ENCODE peak calls at places on chromosomes 4 and X, in ten cellular contexts. One of them, this sample, is unnamed.

GRCh38 chrX:57528670-57529255 is 63.0 kb upstream of the ZXDB start:
- DNase-seq in WTC11: peak; percentile 33
- DNase-seq in GM13977: peak; percentile 2
- DNase-seq in ovary: no peak
- DNase-seq in cardiac muscle cell: no peak
- DNase-seq in lower lobe of right lung: no peak
- DNase-seq in left ventricle myocardium inferior: no peak
- DNase-seq in bronchial epithelial cell: peak; percentile 22
- DNase-seq in glutamatergic neuron: peak; percentile 28
- DNase-seq in left lung: no peak
- DNase-seq in this sample: peak; percentile 2

GRCh38 chr4:139749313-139749712 is 83.7 kb downstream of the MGST2 start:
- DNase-seq in cardiac muscle cell: no peak
- DNase-seq in left ventricle myocardium inferior: no peak
- DNase-seq in WTC11: no peak
- DNase-seq in GM13977: no peak
- DNase-seq in ovary: no peak
- DNase-seq in bronchial epithelial cell: no peak
- DNase-seq in glutamatergic neuron: no peak
- DNase-seq in lower lobe of right lung: no peak
- DNase-seq in left lung: no peak
- DNase-seq in this sample: no peak

GRCh38 chrX:114365045-114365834 is 218.6 kb upstream of the HTR2C start:
- DNase-seq in lower lobe of right lung: no peak
- DNase-seq in left ventricle myocardium inferior: no peak
- DNase-seq in left lung: no peak
- DNase-seq in GM13977: no peak
- DNase-seq in glutamatergic neuron: no peak
- DNase-seq in cardiac muscle cell: no peak
- DNase-seq in WTC11: no peak
- DNase-seq in ovary: no peak
- DNase-seq in bronchial epithelial cell: no peak
- DNase-seq in this sample: no peak

GRCh38 chr4:102566426-102566825 is 65.3 kb downstream of the NFKB1 start:
- DNase-seq in lower lobe of right lung: no peak
- DNase-seq in WTC11: no peak
- DNase-seq in cardiac muscle cell: no peak
- DNase-seq in left ventricle myocardium inferior: no peak
- DNase-seq in left lung: no peak
- DNase-seq in glutamatergic neuron: no peak
- DNase-seq in bronchial epithelial cell: no peak
- DNase-seq in ovary: no peak
- DNase-seq in GM13977: no peak
- DNase-seq in this sample: no peak

GRCh38 chr4:47526281-47526680 is 41.2 kb downstream of the ATP10D start:
- DNase-seq in WTC11: no peak
- DNase-seq in ovary: no peak
- DNase-seq in GM13977: no peak
- DNase-seq in left ventricle myocardium inferior: no peak
- DNase-seq in left lung: no peak
- DNase-seq in lower lobe of right lung: no peak
- DNase-seq in cardiac muscle cell: peak; percentile 29
- DNase-seq in bronchial epithelial cell: peak; percentile 52
- DNase-seq in glutamatergic neuron: no peak
- DNase-seq in this sample: no peak

GRCh38 chrX:6694977-6695376 is 160.1 kb upstream of the VCX3A start:
- DNase-seq in cardiac muscle cell: no peak
- DNase-seq in lower lobe of right lung: no peak
- DNase-seq in ovary: no peak
- DNase-seq in bronchial epithelial cell: peak; percentile 0
- DNase-seq in left ventricle myocardium inferior: no peak
- DNase-seq in WTC11: no peak
- DNase-seq in glutamatergic neuron: no peak
- DNase-seq in GM13977: no peak
- DNase-seq in left lung: no peak
- DNase-seq in this sample: no peak

GRCh38 chr4:32519060-32519459 is 1798.9 kb downstream of the PCDH7 start:
- DNase-seq in bronchial epithelial cell: peak; percentile 1
- DNase-seq in left lung: no peak
- DNase-seq in ovary: no peak
- DNase-seq in glutamatergic neuron: no peak
- DNase-seq in cardiac muscle cell: peak; percentile 58
- DNase-seq in GM13977: no peak
- DNase-seq in lower lobe of right lung: no peak
- DNase-seq in left ventricle myocardium inferior: no peak
- DNase-seq in WTC11: no peak
- DNase-seq in this sample: no peak

GRCh38 chrX:150777328-150777992 is 84.3 kb downstream of the MTMR1 start:
- DNase-seq in WTC11: no peak
- DNase-seq in GM13977: no peak
- DNase-seq in ovary: no peak
- DNase-seq in left ventricle myocardium inferior: no peak
- DNase-seq in bronchial epithelial cell: no peak
- DNase-seq in left lung: no peak
- DNase-seq in lower lobe of right lung: no peak
- DNase-seq in glutamatergic neuron: no peak
- DNase-seq in cardiac muscle cell: no peak
- DNase-seq in this sample: no peak

GRCh38 chr4:54099287-54099958 is 540 bp upstream of the GSX2 start:
- DNase-seq in left lung: no peak
- DNase-seq in WTC11: peak; percentile 36
- DNase-seq in glutamatergic neuron: peak; percentile 19
- DNase-seq in lower lobe of right lung: no peak
- DNase-seq in ovary: no peak
- DNase-seq in bronchial epithelial cell: no peak
- DNase-seq in GM13977: peak; percentile 37
- DNase-seq in cardiac muscle cell: peak; percentile 40
- DNase-seq in left ventricle myocardium inferior: no peak
- DNase-seq in this sample: no peak

GRCh38 chrX:15512401-15512965 is 11.9 kb downstream of the BMX start:
- DNase-seq in ovary: no peak
- DNase-seq in left ventricle myocardium inferior: no peak
- DNase-seq in cardiac muscle cell: no peak
- DNase-seq in bronchial epithelial cell: peak; percentile 69
- DNase-seq in WTC11: no peak
- DNase-seq in glutamatergic neuron: no peak
- DNase-seq in GM13977: no peak
- DNase-seq in left lung: no peak
- DNase-seq in lower lobe of right lung: no peak
- DNase-seq in this sample: no peak

GRCh38 chr4:146654976-146655761 is 16.5 kb downstream of the POU4F2 start:
- DNase-seq in ovary: no peak
- DNase-seq in bronchial epithelial cell: no peak
- DNase-seq in glutamatergic neuron: peak; percentile 82
- DNase-seq in left lung: peak; percentile 78
- DNase-seq in cardiac muscle cell: peak; percentile 38
- DNase-seq in WTC11: peak; percentile 72
- DNase-seq in GM13977: no peak
- DNase-seq in lower lobe of right lung: no peak
- DNase-seq in left ventricle myocardium inferior: no peak
- DNase-seq in this sample: no peak

GRCh38 chrX:49878834-49879655 is at the start of gene USP27X:
- DNase-seq in WTC11: peak; percentile 67
- DNase-seq in ovary: peak; percentile 76
- DNase-seq in left lung: peak; percentile 94
- DNase-seq in glutamatergic neuron: peak; percentile 72
- DNase-seq in cardiac muscle cell: peak; percentile 88
- DNase-seq in GM13977: peak; percentile 83
- DNase-seq in left ventricle myocardium inferior: peak; percentile 72
- DNase-seq in lower lobe of right lung: peak; percentile 82
- DNase-seq in bronchial epithelial cell: peak; percentile 77
- DNase-seq in this sample: peak; percentile 82

GRCh38 chrX:49879656-49880277 is 483 bp downstream of the USP27X start:
- DNase-seq in ovary: no peak
- DNase-seq in lower lobe of right lung: no peak
- DNase-seq in left ventricle myocardium inferior: no peak
- DNase-seq in glutamatergic neuron: no peak
- DNase-seq in cardiac muscle cell: peak; percentile 1
- DNase-seq in GM13977: no peak
- DNase-seq in WTC11: no peak
- DNase-seq in left lung: no peak
- DNase-seq in bronchial epithelial cell: no peak
- DNase-seq in this sample: no peak

GRCh38 chrX:49880668-49881067 is 1.4 kb downstream of the USP27X start:
- DNase-seq in left lung: no peak
- DNase-seq in glutamatergic neuron: no peak
- DNase-seq in WTC11: no peak
- DNase-seq in cardiac muscle cell: no peak
- DNase-seq in GM13977: no peak
- DNase-seq in left ventricle myocardium inferior: no peak
- DNase-seq in bronchial epithelial cell: no peak
- DNase-seq in ovary: peak; percentile 27
- DNase-seq in lower lobe of right lung: no peak
- DNase-seq in this sample: no peak

GRCh38 chrX:49884290-49884862 is 5.1 kb downstream of the USP27X start:
- DNase-seq in WTC11: peak; percentile 73
- DNase-seq in glutamatergic neuron: peak; percentile 73
- DNase-seq in GM13977: peak; percentile 55
- DNase-seq in left ventricle myocardium inferior: peak; percentile 56
- DNase-seq in ovary: peak; percentile 36
- DNase-seq in lower lobe of right lung: peak; percentile 73
- DNase-seq in left lung: peak; percentile 76
- DNase-seq in cardiac muscle cell: peak; percentile 70
- DNase-seq in bronchial epithelial cell: peak; percentile 39
- DNase-seq in this sample: peak; percentile 64
- TF ChIP-seq CTCF in WTC11: peak; percentile 48
- TF ChIP-seq CTCF in glutamatergic neuron: peak; percentile 51
- TF ChIP-seq CTCF in GM13977: peak; percentile 88
- TF ChIP-seq CTCF in left ventricle myocardium inferior: peak; percentile 70
- TF ChIP-seq CTCF in ovary: peak; percentile 29
- TF ChIP-seq CTCF in lower lobe of right lung: peak; percentile 69
- TF ChIP-seq CTCF in left lung: peak; percentile 57
- TF ChIP-seq CTCF in cardiac muscle cell: peak; percentile 78
- TF ChIP-seq CTCF in bronchial epithelial cell: peak; percentile 79
- TF ChIP-seq CTCF in this sample: peak; percentile 54

GRCh38 chrX:140053841-140054240 is 88.5 kb upstream of the CXorf66 start:
- DNase-seq in glutamatergic neuron: no peak
- DNase-seq in bronchial epithelial cell: no peak
- DNase-seq in GM13977: no peak
- DNase-seq in left ventricle myocardium inferior: no peak
- DNase-seq in WTC11: peak; percentile 16
- DNase-seq in ovary: no peak
- DNase-seq in lower lobe of right lung: no peak
- DNase-seq in cardiac muscle cell: no peak
- DNase-seq in left lung: no peak
- DNase-seq in this sample: no peak

DNA sequence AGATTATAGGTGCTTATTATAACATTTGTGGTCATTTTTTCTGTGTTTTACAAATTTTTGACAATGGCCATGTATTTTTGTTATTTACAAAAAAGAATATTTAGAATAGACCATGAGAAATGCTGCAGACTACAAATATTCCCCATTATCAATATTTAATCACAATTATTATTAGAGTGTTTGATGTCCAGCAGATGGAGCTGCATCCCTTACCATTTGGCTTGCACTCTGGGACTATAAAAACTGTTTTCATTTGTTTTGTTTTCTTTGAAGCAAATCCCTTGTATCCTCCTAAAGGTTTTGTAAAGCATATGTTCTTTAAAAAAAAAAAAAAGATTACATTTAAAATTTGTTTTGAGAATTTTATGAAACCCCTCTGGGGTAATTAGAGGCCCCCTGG is 85.6 kb upstream of the CXorf66 start:
- DNase-seq in cardiac muscle cell: peak; percentile 8
- DNase-seq in left ventricle myocardium inferior: no peak
- DNase-seq in bronchial epithelial cell: no peak
- DNase-seq in GM13977: no peak
- DNase-seq in glutamatergic neuron: no peak
- DNase-seq in WTC11: no peak
- DNase-seq in lower lobe of right lung: no peak
- DNase-seq in left lung: no peak
- DNase-seq in ovary: no peak
- DNase-seq in this sample: no peak
- TF ChIP-seq CTCF in cardiac muscle cell: peak; percentile 24
- TF ChIP-seq CTCF in left ventricle myocardium inferior: peak; percentile 30
- TF ChIP-seq CTCF in bronchial epithelial cell: peak; percentile 34
- TF ChIP-seq CTCF in GM13977: peak; percentile 20
- TF ChIP-seq CTCF in glutamatergic neuron: peak; percentile 33
- TF ChIP-seq CTCF in WTC11: no peak
- TF ChIP-seq CTCF in lower lobe of right lung: no peak
- TF ChIP-seq CTCF in left lung: no peak
- TF ChIP-seq CTCF in ovary: no peak
- TF ChIP-seq CTCF in this sample: no peak

GRCh38 chr4:69894221-69894620 is 34.3 kb upstream of the SULT1E1 start:
- DNase-seq in WTC11: no peak
- DNase-seq in GM13977: no peak
- DNase-seq in left ventricle myocardium inferior: no peak
- DNase-seq in left lung: no peak
- DNase-seq in lower lobe of right lung: no peak
- DNase-seq in ovary: no peak
- DNase-seq in glutamatergic neuron: no peak
- DNase-seq in cardiac muscle cell: no peak
- DNase-seq in bronchial epithelial cell: no peak
- DNase-seq in this sample: no peak

GRCh38 chr4:69894706-69895105 is 34.8 kb upstream of the SULT1E1 start:
- DNase-seq in left ventricle myocardium inferior: no peak
- DNase-seq in WTC11: no peak
- DNase-seq in bronchial epithelial cell: no peak
- DNase-seq in left lung: no peak
- DNase-seq in lower lobe of right lung: no peak
- DNase-seq in glutamatergic neuron: no peak
- DNase-seq in GM13977: no peak
- DNase-seq in cardiac muscle cell: no peak
- DNase-seq in ovary: no peak
- DNase-seq in this sample: no peak

GRCh38 chr4:69896530-69897116 is 34.2 kb upstream of the CSN1S1 start:
- DNase-seq in cardiac muscle cell: peak; percentile 54
- DNase-seq in left lung: no peak
- DNase-seq in bronchial epithelial cell: peak; percentile 23
- DNase-seq in left ventricle myocardium inferior: no peak
- DNase-seq in GM13977: no peak
- DNase-seq in ovary: no peak
- DNase-seq in WTC11: no peak
- DNase-seq in glutamatergic neuron: no peak
- DNase-seq in lower lobe of right lung: no peak
- DNase-seq in this sample: no peak
- TF ChIP-seq CTCF in cardiac muscle cell: peak; percentile 60
- TF ChIP-seq CTCF in left lung: peak; percentile 10
- TF ChIP-seq CTCF in bronchial epithelial cell: peak; percentile 31
- TF ChIP-seq CTCF in left ventricle myocardium inferior: no peak
- TF ChIP-seq CTCF in GM13977: peak; percentile 41
- TF ChIP-seq CTCF in ovary: no peak
- TF ChIP-seq CTCF in WTC11: peak; percentile 38
- TF ChIP-seq CTCF in glutamatergic neuron: peak; percentile 77
- TF ChIP-seq CTCF in lower lobe of right lung: peak; percentile 39
- TF ChIP-seq CTCF in this sample: peak; percentile 23

GRCh38 chrX:23031600-23031999 is 31.8 kb downstream of the DDX53 start:
- DNase-seq in lower lobe of right lung: no peak
- DNase-seq in WTC11: no peak
- DNase-seq in cardiac muscle cell: no peak
- DNase-seq in left lung: no peak
- DNase-seq in bronchial epithelial cell: no peak
- DNase-seq in GM13977: no peak
- DNase-seq in ovary: no peak
- DNase-seq in glutamatergic neuron: no peak
- DNase-seq in left ventricle myocardium inferior: no peak
- DNase-seq in this sample: no peak

DNA sequence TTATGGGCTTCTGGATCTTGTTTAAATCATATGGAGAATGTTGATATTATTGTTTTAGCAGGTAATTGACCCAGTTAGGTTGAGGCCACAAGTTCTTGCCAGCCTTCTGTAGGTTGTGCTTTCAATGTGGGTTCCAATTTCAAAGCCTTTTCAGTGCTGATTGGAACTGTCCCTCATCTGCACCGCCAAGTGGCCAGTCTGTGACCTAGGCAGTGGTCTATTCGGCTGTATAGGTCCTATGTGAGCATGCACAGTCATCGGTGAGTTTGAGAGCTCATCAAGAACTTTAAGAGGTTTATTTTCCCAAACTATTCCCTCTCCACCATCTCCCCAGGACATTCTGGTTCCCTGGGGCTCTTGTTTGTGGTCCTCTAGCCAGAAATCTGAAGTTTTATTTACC is 35.7 kb downstream of the DDX53 start:
- DNase-seq in ovary: no peak
- DNase-seq in bronchial epithelial cell: no peak
- DNase-seq in left ventricle myocardium inferior: no peak
- DNase-seq in GM13977: no peak
- DNase-seq in cardiac muscle cell: no peak
- DNase-seq in left lung: no peak
- DNase-seq in glutamatergic neuron: no peak
- DNase-seq in WTC11: peak; percentile 10
- DNase-seq in lower lobe of right lung: no peak
- DNase-seq in this sample: no peak
- TF ChIP-seq CTCF in ovary: no peak
- TF ChIP-seq CTCF in bronchial epithelial cell: no peak
- TF ChIP-seq CTCF in left ventricle myocardium inferior: no peak
- TF ChIP-seq CTCF in GM13977: no peak
- TF ChIP-seq CTCF in cardiac muscle cell: no peak
- TF ChIP-seq CTCF in left lung: no peak
- TF ChIP-seq CTCF in glutamatergic neuron: no peak
- TF ChIP-seq CTCF in WTC11: no peak
- TF ChIP-seq CTCF in lower lobe of right lung: no peak
- TF ChIP-seq CTCF in this sample: no peak

This sample was measured in body of pancreas.